ENCODE peak calls at places on chromosome 16, in ten cellular contexts. R is naive thymus-derived CD4-positive, alpha-beta T cell; B is H9; U is PC-3; O is body of pancreas; N is pancreas; H is mesendoderm; D is HepG2; M is cardiac muscle cell; G is RWPE1. Y is an unnamed sample.

GRCh38 chr16:4477966-4478365 is 1.8 kb downstream of the HMOX2 start:
- DNase-seq in B (no peak), M (peak), R (peak), U (peak), O (no peak), D (no peak), N (no peak), G (peak), H (peak), Y (no peak)

GRCh38 chr16:51053805-51054204 is 97.3 kb downstream of the SALL1 start:
- DNase-seq in B (no peak), O (no peak), U (no peak), D (no peak), H (no peak), M (no peak), G (no peak), N (no peak), R (no peak), Y (no peak)

GRCh38 chr16:3015865-3016521 is 2.0 kb downstream of the CLDN6 start:
- DNase-seq in M (no peak), N (no peak), B (no peak), D (no peak), O (no peak), G (no peak), H (no peak), U (no peak), R (no peak), Y (no peak)

GRCh38 chr16:2178321-2179106 is 17.9 kb downstream of the CASKIN1 start:
- DNase-seq in M (peak), N (no peak), R (peak), H (peak), D (no peak), B (peak), G (no peak), U (no peak), O (no peak), Y (no peak)

GRCh38 chr16:87692756-87693155 is 73.0 kb downstream of the KLHDC4 start:
- DNase-seq in G (no peak), O (no peak), U (no peak), R (no peak), B (no peak), M (no peak), H (no peak), D (no peak), N (no peak), Y (no peak)

GRCh38 chr16:69501956-69502457 is 63.8 kb upstream of the NFAT5 start:
- DNase-seq in U (no peak), M (no peak), D (peak), O (no peak), B (no peak), G (no peak), R (no peak), H (no peak), N (no peak), Y (no peak)

GRCh38 chr16:22353188-22353919 is 21.1 kb downstream of the CDR2 start:
- DNase-seq in M (peak), N (no peak), G (peak), D (peak), R (peak), H (peak), B (no peak), O (no peak), U (peak), Y (no peak)

GRCh38 chr16:15427648-15428239 is 6.6 kb upstream of the BMERB1 start:
- DNase-seq in D (peak), M (peak), R (peak), B (no peak), H (peak), O (peak), G (no peak), N (peak), U (peak), Y (peak)

GRCh38 chr16:57577691-57578224 is 35.3 kb downstream of the ADGRG5 start:
- DNase-seq in O (no peak), G (no peak), B (peak), R (no peak), U (no peak), M (no peak), N (no peak), D (no peak), H (no peak), Y (no peak)

GRCh38 chr16:12067714-12068401 is 91.3 kb downstream of the SNX29 start:
- DNase-seq in G (peak), O (peak), N (peak), R (peak), D (peak), B (peak), H (peak), M (peak), U (peak), Y (no peak)

GRCh38 chr16:57778658-57779057 is 23.6 kb downstream of the KIFC3 start:
- DNase-seq in H (no peak), M (no peak), O (no peak), D (no peak), N (no peak), B (no peak), G (no peak), U (no peak), R (no peak), Y (no peak)

GRCh38 chr16:86772231-86772510 is 193.8 kb downstream of the FOXL1 start:
- DNase-seq in D (no peak), U (no peak), O (no peak), M (no peak), N (no peak), G (no peak), R (no peak), H (no peak), B (no peak), Y (no peak)

GRCh38 chr16:59463776-59464175 is 729.7 kb upstream of the GOT2 start:
- DNase-seq in U (peak), H (no peak), M (no peak), R (no peak), N (no peak), G (peak), D (no peak), B (no peak), O (no peak), Y (no peak)

GRCh38 chr16:23296994-23297393 is 5.1 kb upstream of the SCNN1B start:
- DNase-seq in B (peak), D (peak), N (no peak), U (peak), M (no peak), O (peak), R (no peak), H (peak), G (no peak), Y (no peak)

GRCh38 chr16:57709663-57710062 is 15.1 kb downstream of the DRC7 start:
- DNase-seq in B (no peak), R (no peak), H (no peak), U (no peak), G (no peak), N (no peak), M (no peak), D (peak), O (no peak), Y (no peak)

GRCh38 chr16:68070249-68070725 is 14.9 kb upstream of the NFATC3 start:
- DNase-seq in B (no peak), O (no peak), R (no peak), U (no peak), G (no peak), H (no peak), M (no peak), N (no peak), D (no peak), Y (no peak)

GRCh38 chr16:68492151-68492500 is 43.8 kb upstream of the SMPD3 start:
- DNase-seq in R (no peak), N (no peak), G (no peak), H (no peak), B (no peak), O (no peak), U (no peak), D (no peak), M (no peak), Y (no peak)

GRCh38 chr16:81204794-81205680 is 33.5 kb upstream of the BCO1 start:
- DNase-seq in R (no peak), U (peak), D (peak), G (peak), N (peak), B (no peak), M (peak), O (peak), H (peak), Y (no peak)

GRCh38 chr16:65756163-65756562 is 610.3 kb upstream of the CDH5 start:
- DNase-seq in U (peak), D (no peak), O (no peak), N (no peak), G (no peak), B (no peak), H (no peak), R (no peak), M (no peak), Y (no peak)

GRCh38 chr16:2966803-2967184 is 2.4 kb upstream of the PAQR4 start:
- DNase-seq in B (no peak), G (no peak), O (peak), N (peak), R (no peak), H (no peak), U (no peak), M (peak), D (no peak), Y (no peak)

GRCh38 chr16:67537636-67538591 is 9.3 kb downstream of the RIPOR1 start:
- DNase-seq in D (no peak), M (peak), R (peak), H (peak), N (peak), U (no peak), B (peak), O (peak), G (no peak), Y (peak)

GRCh38 chr16:70540994-70541393 is 17.4 kb downstream of the SF3B3 start:
- DNase-seq in O (no peak), U (no peak), N (no peak), M (no peak), B (no peak), R (no peak), H (no peak), D (no peak), G (no peak), Y (no peak)

GRCh38 chr16:9308300-9309209 is 217.1 kb downstream of the HAPSTR1 start:
- DNase-seq in H (no peak), N (peak), B (no peak), D (no peak), O (peak), R (no peak), M (no peak), G (no peak), U (no peak), Y (no peak)

GRCh38 chr16:30808163-30808562 is 21.2 kb upstream of the ZNF629 start:
- DNase-seq in N (no peak), R (no peak), M (no peak), B (no peak), O (no peak), H (no peak), G (no peak), D (no peak), U (no peak), Y (no peak)

GRCh38 chr16:30797670-30798309 is 10.8 kb upstream of the ZNF629 start:
- DNase-seq in B (no peak), G (no peak), D (peak), O (no peak), U (no peak), H (peak), R (no peak), M (no peak), N (no peak), Y (no peak)

GRCh38 chr16:30805370-30806169 is 18.6 kb upstream of the ZNF629 start:
- DNase-seq in M (peak), G (peak), R (peak), B (peak), N (peak), D (peak), H (peak), O (peak), U (peak), Y (peak)

GRCh38 chr16:30805056-30805369 is 18.0 kb upstream of the ZNF629 start:
- DNase-seq in H (no peak), B (no peak), R (peak), M (no peak), O (no peak), N (no peak), G (no peak), D (no peak), U (no peak), Y (no peak)

DNA sequence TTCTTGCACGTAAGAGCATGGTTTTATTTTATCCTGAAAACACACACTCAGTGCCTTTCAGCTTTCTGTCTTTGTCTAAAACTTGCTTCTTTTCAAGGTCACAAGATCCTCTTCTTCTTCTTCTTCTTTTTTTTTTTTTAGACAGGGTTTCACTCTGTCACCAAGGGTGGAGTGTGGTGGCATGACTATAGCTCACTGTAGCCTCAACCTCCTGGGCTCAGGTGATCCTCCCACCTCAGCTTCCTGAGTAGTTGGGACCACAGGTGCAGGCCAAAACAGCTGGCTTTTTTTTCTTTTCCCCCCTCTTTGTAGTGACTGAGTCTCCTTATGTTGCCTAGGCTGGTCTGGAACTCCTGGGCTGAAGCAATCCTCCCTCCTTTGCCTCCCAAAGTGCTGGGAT is 16.0 kb upstream of the ZNF629 start:
- DNase-seq in N (no peak), M (no peak), B (no peak), R (no peak), O (no peak), D (no peak), U (no peak), G (no peak), H (no peak), Y (no peak)
- H3K27ac ChIP-seq in N (no peak), M (no peak), B (no peak), R (no peak), O (no peak), D (no peak), U (no peak), G (no peak), H (no peak), Y (no peak)

GRCh38 chr16:19115148-19116021 is 1.6 kb downstream of the ITPRIPL2 start:
- DNase-seq in M (no peak), U (no peak), R (no peak), G (no peak), H (peak), B (no peak), D (no peak), O (no peak), N (no peak), Y (peak)

GRCh38 chr16:19110537-19111391 is 3.0 kb upstream of the ITPRIPL2 start:
- DNase-seq in N (peak), U (no peak), O (peak), D (peak), B (no peak), G (no peak), H (no peak), R (no peak), M (no peak), Y (no peak)

GRCh38 chr16:19116711-19117449 is 3.1 kb downstream of the ITPRIPL2 start:
- DNase-seq in O (no peak), R (no peak), D (no peak), N (no peak), B (no peak), M (no peak), U (no peak), G (peak), H (no peak), Y (no peak)

GRCh38 chr16:19113577-19114358 is at the start of gene ITPRIPL2:
- DNase-seq in M (peak), O (peak), U (peak), R (no peak), B (peak), G (peak), H (peak), D (peak), N (peak), Y (peak)

GRCh38 chr16:19114359-19115147 is 789 bp downstream of the ITPRIPL2 start:
- DNase-seq in U (peak), M (peak), G (peak), O (peak), B (peak), R (no peak), H (peak), D (no peak), N (peak), Y (peak)
- H3K27ac ChIP-seq in U (peak), M (no peak), G (peak), O (peak), B (no peak), R (no peak), H (peak), D (peak), N (peak), Y (peak)

GRCh38 chr16:89764711-89765201 is 43.4 kb downstream of the ZNF276 start:
- DNase-seq in O (peak), M (peak), N (no peak), H (no peak), R (no peak), D (no peak), G (no peak), U (no peak), B (no peak), Y (no peak)

GRCh38 chr16:89759742-89760366 is 38.5 kb downstream of the ZNF276 start:
- DNase-seq in D (no peak), U (no peak), N (no peak), M (no peak), R (no peak), H (peak), B (no peak), O (no peak), G (no peak), Y (no peak)

GRCh38 chr16:89761304-89761922 is 40.1 kb downstream of the ZNF276 start:
- DNase-seq in N (no peak), H (no peak), U (no peak), O (no peak), G (no peak), B (no peak), M (no peak), D (no peak), R (no peak), Y (no peak)

GRCh38 chr16:89770367-89770766 is 46.1 kb downstream of the FANCA start:
- DNase-seq in D (no peak), B (no peak), O (no peak), R (no peak), G (no peak), N (no peak), H (no peak), M (no peak), U (no peak), Y (no peak)

DNA sequence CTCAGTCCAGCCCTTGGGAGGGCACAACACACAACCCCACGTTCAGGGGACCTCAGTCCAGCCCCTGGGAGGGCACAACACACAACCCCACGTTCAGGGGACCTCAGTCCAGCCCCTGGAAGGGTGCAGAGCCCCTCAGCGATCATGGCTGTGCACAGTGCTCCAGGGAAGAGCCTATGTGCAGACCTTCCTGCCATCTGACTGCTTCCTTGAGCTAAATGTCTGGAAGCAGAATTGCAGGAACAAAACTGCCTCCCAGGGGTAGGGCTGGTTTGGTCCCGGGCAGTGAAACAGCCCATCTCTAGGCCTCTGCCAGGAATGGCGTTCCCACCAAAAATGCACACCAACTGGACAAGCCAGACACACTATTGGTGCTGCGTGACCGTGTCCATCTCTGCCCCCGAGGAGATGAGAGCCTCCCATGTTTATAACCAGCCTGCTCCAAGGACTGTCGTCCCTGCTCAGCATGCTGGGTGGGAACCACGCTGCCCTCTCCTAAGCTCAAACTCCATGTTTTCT is 44.0 kb downstream of the ZNF276 start:
- DNase-seq in N (no peak), G (no peak), U (no peak), M (no peak), H (no peak), D (no peak), O (no peak), B (no peak), R (no peak), Y (no peak)
- H3K27ac ChIP-seq in N (no peak), G (no peak), U (no peak), M (no peak), H (no peak), D (no peak), O (no peak), B (no peak), R (peak), Y (no peak)

GRCh38 chr16:85536073-85536410 is 77.1 kb upstream of the GSE1 start:
- DNase-seq in D (no peak), U (no peak), R (no peak), M (peak), H (no peak), G (no peak), B (no peak), O (peak), N (no peak), Y (no peak)
- H3K27ac ChIP-seq in D (peak), U (no peak), R (no peak), M (peak), H (no peak), G (no peak), B (no peak), O (peak), N (peak), Y (peak)

GRCh38 chr16:662597-662996 is 5.3 kb upstream of the RHOT2 start:
- DNase-seq in R (no peak), G (no peak), M (no peak), H (no peak), D (no peak), O (no peak), U (no peak), B (no peak), N (no peak), Y (no peak)

GRCh38 chr16:660132-660458 is 7.8 kb upstream of the RHOT2 start:
- DNase-seq in G (no peak), U (no peak), N (no peak), M (no peak), H (no peak), R (no peak), O (no peak), B (no peak), D (no peak), Y (no peak)

GRCh38 chr16:662095-662494 is 5.8 kb upstream of the RHOT2 start:
- DNase-seq in R (no peak), U (no peak), G (no peak), B (no peak), D (no peak), M (no peak), H (no peak), N (no peak), O (no peak), Y (no peak)

GRCh38 chr16:660459-661183 is 7.3 kb upstream of the RHOT2 start:
- DNase-seq in G (peak), U (peak), H (peak), D (no peak), O (peak), N (peak), R (peak), M (peak), B (peak), Y (peak)

GRCh38 chr16:661184-661821 is 6.6 kb upstream of the RHOT2 start:
- DNase-seq in H (no peak), B (no peak), U (no peak), D (no peak), G (no peak), R (no peak), N (no peak), M (no peak), O (peak), Y (no peak)
- H3K27ac ChIP-seq in H (no peak), B (no peak), U (no peak), D (no peak), G (peak), R (no peak), N (peak), M (peak), O (peak), Y (peak)

DNA sequence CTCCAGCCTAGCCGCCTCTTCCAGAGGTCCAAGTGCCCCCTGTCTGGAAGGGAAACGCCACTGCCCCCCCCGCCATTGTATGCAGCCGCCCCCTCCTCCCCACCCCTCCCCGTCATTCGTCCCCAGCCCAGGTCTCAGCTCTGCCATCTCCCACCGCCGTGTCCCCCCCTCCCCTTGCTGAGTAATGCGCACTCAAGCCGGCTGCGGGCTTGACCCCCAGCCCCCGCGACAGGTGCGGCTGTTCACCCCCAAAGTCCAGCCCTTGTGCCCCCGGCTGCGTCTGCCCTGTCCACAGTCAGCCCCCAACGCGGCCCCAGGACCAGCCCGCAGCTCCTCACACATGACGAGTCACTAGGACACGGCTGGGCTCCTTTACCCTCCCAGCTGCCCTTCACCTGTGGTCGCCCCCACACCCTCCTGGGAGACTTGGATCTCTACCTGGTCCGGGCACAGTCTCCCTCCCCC is 595 bp downstream of the GPRC5B start:
- DNase-seq in B (peak), U (no peak), O (peak), N (peak), M (no peak), G (no peak), R (no peak), D (no peak), H (peak), Y (peak)
- H3K27ac ChIP-seq in B (no peak), U (no peak), O (peak), N (peak), M (no peak), G (no peak), R (peak), D (no peak), H (peak), Y (peak)

GRCh38 chr16:28520672-28521071 is 14.0 kb upstream of the IL27 start:
- DNase-seq in O (no peak), R (no peak), G (no peak), N (no peak), D (no peak), M (no peak), B (no peak), H (no peak), U (no peak), Y (no peak)
- H3K27ac ChIP-seq in O (no peak), R (no peak), G (no peak), N (no peak), D (no peak), M (no peak), B (no peak), H (no peak), U (no peak), Y (no peak)

GRCh38 chr16:88702364-88703210 is 3.6 kb downstream of the RNF166 start:
- DNase-seq in G (no peak), R (no peak), N (no peak), B (no peak), D (no peak), M (no peak), U (no peak), O (no peak), H (no peak), Y (no peak)
- H3K27ac ChIP-seq in G (peak), R (peak), N (peak), B (no peak), D (no peak), M (no peak), U (no peak), O (no peak), H (no peak), Y (peak)

GRCh38 chr16:54459509-54460235 is 173.1 kb upstream of the IRX3 start:
- DNase-seq in G (no peak), D (no peak), N (no peak), M (no peak), O (no peak), B (no peak), R (no peak), H (no peak), U (no peak), Y (no peak)
- H3K27ac ChIP-seq in G (no peak), D (no peak), N (no peak), M (no peak), O (no peak), B (no peak), R (no peak), H (no peak), U (no peak), Y (no peak)